ENCODE peak calls at places on chromosome 13, in four cellular contexts. Y is A549, B is PC-3, R is OCI-LY7. T is an unnamed sample.

GRCh38 chr13:35164324-35164932 is 222.4 kb downstream of the NBEA start:
- DNase-seq in B (peak; percentile 63), Y (peak; percentile 2), R (peak; percentile 56), T (no peak)

GRCh38 chr13:75194717-75195116 is 287.3 kb downstream of the TBC1D4 start:
- DNase-seq in Y (no peak), B (no peak), R (no peak), T (no peak)

GRCh38 chr13:107866007-107866665 is 349.2 kb downstream of the LIG4 start:
- DNase-seq in Y (no peak), R (no peak), B (peak; percentile 43), T (no peak)

GRCh38 chr13:103883698-103884097 is 817.5 kb upstream of the SLC10A2 start:
- DNase-seq in Y (no peak), R (no peak), B (peak; percentile 24), T (no peak)

GRCh38 chr13:20428666-20429644 is 96.7 kb downstream of the CRYL1 start:
- DNase-seq in B (peak; percentile 46), Y (no peak), R (no peak), T (no peak)

GRCh38 chr13:41064493-41064892 is 3.2 kb downstream of the WBP4 start:
- DNase-seq in R (no peak), Y (no peak), B (peak; percentile 68), T (no peak)

GRCh38 chr13:86591862-86592261 is 792.6 kb upstream of the SLITRK6 start:
- DNase-seq in R (no peak), B (peak; percentile 3), Y (no peak), T (no peak)

GRCh38 chr13:91894311-91894710 is 495.9 kb downstream of the GPC5 start:
- DNase-seq in B (no peak), R (no peak), Y (no peak), T (no peak)

GRCh38 chr13:113547248-113547971 is 37.1 kb upstream of the TFDP1 start:
- DNase-seq in Y (no peak), B (no peak), R (no peak), T (no peak)

GRCh38 chr13:40928980-40929379 is 90.1 kb downstream of the ELF1 start:
- DNase-seq in Y (no peak), R (no peak), B (no peak), T (no peak)

GRCh38 chr13:100381595-100382224 is 206.9 kb downstream of the GGACT start:
- DNase-seq in B (no peak), Y (no peak), R (no peak), T (no peak)

GRCh38 chr13:48221301-48222190 is 11.5 kb upstream of the ITM2B start:
- DNase-seq in Y (no peak), B (no peak), R (no peak), T (no peak)

GRCh38 chr13:77460195-77460594 is 75.3 kb upstream of the SCEL start:
- DNase-seq in Y (no peak), R (peak; percentile 18), B (peak; percentile 1), T (no peak)

GRCh38 chr13:29436721-29437250 is 158.7 kb downstream of the SLC7A1 start:
- DNase-seq in B (no peak), R (no peak), Y (no peak), T (no peak)

GRCh38 chr13:20190481-20191310 is 2.0 kb downstream of the GJB2 start:
- DNase-seq in B (peak; percentile 89), R (no peak), Y (no peak), T (no peak)

DNA sequence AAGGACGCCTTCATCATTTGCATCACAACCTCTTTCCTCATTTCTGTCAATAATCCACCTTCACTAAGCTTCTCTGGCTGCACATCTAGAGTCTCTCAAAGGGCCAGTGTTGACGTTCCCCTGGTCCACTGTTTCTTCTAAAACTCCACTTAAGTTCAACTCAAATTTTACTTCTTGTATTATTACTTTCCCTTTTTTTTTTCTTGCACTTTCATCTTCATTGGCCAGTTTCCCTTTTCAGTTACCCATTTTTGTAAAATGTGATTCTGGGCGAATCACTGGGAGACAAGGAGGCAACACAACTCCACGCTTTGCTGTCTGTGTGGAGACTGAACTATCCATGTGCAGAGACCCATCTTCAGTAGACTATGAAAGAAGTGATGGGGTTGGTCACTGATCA is 128.6 kb upstream of the RNF113B start:
- DNase-seq in R (no peak), Y (no peak), B (no peak), T (no peak)
- H3K9me3 ChIP-seq in R (no peaks in the 10 kb centered on the region), Y (no peaks in the 10 kb centered on the region), B (no peaks in the 10 kb centered on the region), T (no peaks in the 10 kb centered on the region)

DNA sequence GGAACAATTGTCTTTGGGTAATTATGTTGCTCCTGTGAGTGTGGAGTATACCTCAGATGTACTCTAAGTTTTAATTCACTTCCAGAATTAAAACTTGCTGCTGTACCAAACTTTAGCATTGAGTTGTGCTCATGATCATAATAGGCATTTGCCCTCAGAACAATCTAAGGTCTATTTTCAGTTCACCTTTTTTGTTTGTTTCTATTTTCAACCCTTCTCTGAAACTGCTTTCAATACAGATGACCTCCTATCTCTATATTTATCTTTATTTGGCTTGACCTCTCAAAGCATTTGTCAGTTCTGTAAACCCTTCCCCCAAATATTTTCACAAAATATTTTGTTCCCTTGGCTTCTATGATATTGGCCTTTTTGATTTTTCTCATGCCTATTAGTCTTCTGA is 873.0 kb downstream of the OLFM4 start:
- DNase-seq in R (no peak), B (no peak), Y (no peak), T (no peak)
- H3K9me3 ChIP-seq in R (no peaks in the 10 kb centered on the region), B (no peaks in the 10 kb centered on the region), Y (no peaks in the 10 kb centered on the region), T (no peaks in the 10 kb centered on the region)

DNA sequence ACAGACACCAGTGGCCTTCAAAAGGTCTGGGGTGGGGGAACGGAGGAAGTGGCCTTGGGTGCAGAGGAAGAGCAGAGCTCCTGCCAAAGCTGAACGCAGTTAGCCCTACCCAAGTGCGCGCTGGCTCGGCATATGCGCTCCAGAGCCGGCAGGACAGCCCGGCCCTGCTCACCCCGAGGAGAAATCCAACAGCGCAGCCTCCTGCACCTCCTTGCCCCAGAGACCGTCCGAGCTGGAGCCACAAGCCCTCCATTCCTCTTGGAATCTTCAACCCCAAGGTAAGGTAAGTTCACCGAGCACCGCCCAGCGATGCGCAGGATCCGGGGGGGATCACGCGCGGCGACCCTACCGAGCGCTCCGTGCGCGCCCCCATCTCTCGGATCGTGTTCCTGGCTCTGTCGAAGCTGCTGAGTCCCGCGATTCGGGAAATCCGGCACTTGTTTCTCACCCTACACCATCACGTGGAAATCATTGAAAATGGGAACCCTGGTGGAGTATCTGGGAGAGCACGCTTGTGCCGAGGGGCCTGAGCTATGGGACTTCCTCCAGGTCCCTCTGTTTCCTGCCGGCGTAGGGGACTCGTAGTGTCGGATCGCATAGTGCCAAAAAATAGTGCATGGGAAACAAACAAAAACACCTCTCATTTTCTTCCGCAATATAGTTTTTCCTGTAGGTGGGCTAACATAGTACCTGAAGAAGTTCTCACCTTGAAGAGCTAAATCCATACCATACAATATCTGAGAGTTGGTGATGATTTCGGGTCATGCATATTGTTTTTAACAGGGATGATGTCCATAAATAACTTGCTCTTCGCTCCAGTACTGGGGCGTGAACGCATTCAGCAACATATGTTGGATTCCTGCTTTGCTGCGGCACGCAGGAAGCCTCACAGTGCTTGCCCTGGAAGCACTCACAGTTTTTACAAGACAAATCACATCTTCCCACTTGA is 9.3 kb downstream of the PDX1 start:
- DNase-seq in R (no peak), Y (no peak), B (no peak), T (no peak)
- H3K9me3 ChIP-seq in R (no peaks in the 10 kb centered on the region), Y (no peaks in the 10 kb centered on the region), B (no peaks in the 10 kb centered on the region), T (no peaks in the 10 kb centered on the region)

GRCh38 chr13:50729177-50729576 is 114.3 kb downstream of the DLEU7 start:
- DNase-seq in R (no peak), B (no peak), Y (no peak), T (no peak)
- H3K9me3 ChIP-seq in R (peaks cover 17% of the 10 kb centered on the region), B (no peaks in the 10 kb centered on the region), Y (no peaks in the 10 kb centered on the region), T (no peaks in the 10 kb centered on the region)

GRCh38 chr13:19169496-19169895 is 12.1 kb downstream of the TUBA3C start:
- DNase-seq in Y (no peak), R (no peak), B (no peak), T (no peak)
- H3K9me3 ChIP-seq in Y (no peaks in the 10 kb centered on the region), R (no peaks in the 10 kb centered on the region), B (peaks cover 7% of the 10 kb centered on the region), T (no peaks in the 10 kb centered on the region)

GRCh38 chr13:112194579-112194978 is 127.6 kb downstream of the SOX1 start:
- DNase-seq in B (no peak), R (no peak), Y (no peak), T (no peak)

GRCh38 chr13:112202266-112202665 is 135.3 kb downstream of the SOX1 start:
- DNase-seq in Y (no peak), B (no peak), R (no peak), T (no peak)

GRCh38 chr13:112200200-112200599 is 133.3 kb downstream of the SOX1 start:
- DNase-seq in Y (no peak), B (no peak), R (no peak), T (no peak)

GRCh38 chr13:112202966-112203365 is 136.0 kb downstream of the SOX1 start:
- DNase-seq in Y (no peak), B (no peak), R (no peak), T (no peak)

DNA sequence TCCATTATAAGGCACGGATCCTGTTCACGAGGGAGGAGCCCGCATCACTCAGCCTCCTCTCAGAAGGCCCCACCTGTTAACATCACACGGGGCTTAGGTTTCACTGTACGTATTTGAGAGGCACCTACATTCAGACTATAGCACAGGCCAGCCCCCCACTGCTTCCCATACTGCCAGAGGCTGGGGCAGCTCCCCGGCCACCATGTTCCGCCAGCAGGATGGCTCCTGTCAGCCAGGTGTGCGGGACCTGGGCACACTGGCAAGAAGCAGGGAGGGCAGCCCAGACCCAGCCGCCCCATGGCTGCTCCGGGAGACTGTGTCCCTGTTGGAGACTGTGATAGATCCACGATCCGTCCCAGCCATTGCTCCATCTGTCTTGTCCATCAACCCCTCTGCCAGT is 131.7 kb downstream of the SOX1 start:
- DNase-seq in B (no peak), Y (no peak), R (no peak), T (no peak)
- H3K9me3 ChIP-seq in B (no peaks in the 10 kb centered on the region), Y (no peaks in the 10 kb centered on the region), R (no peaks in the 10 kb centered on the region), T (no peaks in the 10 kb centered on the region)

GRCh38 chr13:111864566-111864965 is 202.4 kb upstream of the SOX1 start:
- DNase-seq in R (no peak), Y (no peak), B (no peak), T (no peak)
- H3K9me3 ChIP-seq in R (no peaks in the 10 kb centered on the region), Y (no peaks in the 10 kb centered on the region), B (no peaks in the 10 kb centered on the region), T (no peaks in the 10 kb centered on the region)